ENCODE peak calls at places on chromosomes 2 and 18, in seven cellular contexts. Q is stimulated activated effector memory CD8-positive, alpha-beta T cell treated with anti-CD3 and anti-CD28 coated beads, Interleukin-12 subunit alpha, Interleukin-12 subunit beta, amount 100 ng/mL, for 72 hours; X is stimulated activated CD8-positive, alpha-beta memory T cell treated with anti-CD3 and anti-CD28 coated beads, Interleukin-15, amount 100 ng/mL, for 48 hours; F is AG04450; O is BE2C; J is GM23338; V is T-helper 1 cell. B is an unnamed sample.

GRCh38 chr18:74774486-74774885 is 176.8 kb downstream of the ZNF407 start:
- DNase-seq in J (no peak), X (no peak), F (no peak), V (no peak), O (no peak), Q (no peak), B (no peak)

GRCh38 chr2:145404690-145405089 is 884.8 kb upstream of the ZEB2 start:
- DNase-seq in V (no peak), O (no peak), Q (no peak), F (no peak), J (no peak), X (no peak), B (no peak)

GRCh38 chr2:223735659-223736244 is 101.6 kb downstream of the AP1S3 start:
- DNase-seq in X (no peak), V (no peak), J (no peak), F (peak), O (no peak), Q (no peak), B (no peak)

GRCh38 chr18:51193621-51194287 is 3.7 kb downstream of the MEX3C start:
- DNase-seq in F (no peak), J (no peak), X (no peak), O (no peak), V (no peak), Q (no peak), B (no peak)

GRCh38 chr18:73785276-73785675 is 362.4 kb downstream of the FBXO15 start:
- DNase-seq in V (no peak), F (peak), X (no peak), O (no peak), Q (no peak), J (no peak), B (no peak)

GRCh38 chr2:10960606-10961489 is 49.1 kb downstream of the KCNF1 start:
- DNase-seq in O (no peak), X (no peak), V (no peak), J (peak), F (no peak), Q (no peak), B (no peak)

GRCh38 chr18:13437034-13437433 is 218.5 kb downstream of the LDLRAD4 start:
- DNase-seq in V (no peak), O (no peak), Q (no peak), F (no peak), J (no peak), X (no peak), B (no peak)

GRCh38 chr2:229725716-229726346 is 11.5 kb upstream of the DNER start:
- DNase-seq in V (no peak), Q (no peak), F (peak), O (no peak), J (no peak), X (no peak), B (no peak)

GRCh38 chr2:60677376-60677775 is 78.7 kb upstream of the PAPOLG start:
- DNase-seq in Q (no peak), O (no peak), V (no peak), J (no peak), X (no peak), F (no peak), B (no peak)

GRCh38 chr18:3115430-3116025 is 102.6 kb upstream of the LPIN2 start:
- DNase-seq in Q (no peak), O (no peak), J (no peak), V (no peak), X (no peak), F (no peak), B (no peak)

GRCh38 chr2:236661064-236661761 is 91.6 kb downstream of the ACKR3 start:
- DNase-seq in Q (no peak), J (peak), O (no peak), F (no peak), V (no peak), X (no peak), B (no peak)

B was measured in Kasumi-1.